ENCODE peak calls at places on chromosome X, in seven cellular contexts. L is HepG2, S is SK-N-SH, I is K562, J is HCT116, M is GM12878, G is H1. O is an unnamed sample.

GRCh38 chrX:75655627-75656026 is 129.4 kb downstream of the MAGEE2 start:
- DNase-seq in I (no peak), J (no peak), G (no peak), M (no peak), L (no peak), S (no peak), O (no peak)

GRCh38 chrX:45849261-45849660 is 648.6 kb upstream of the DIPK2B start:
- DNase-seq in G (no peak), M (no peak), S (peak; percentile 26), L (peak; percentile 61), J (peak; percentile 57), I (no peak), O (no peak)

GRCh38 chrX:110341189-110342035 is 17.2 kb upstream of the RTL9 start:
- DNase-seq in J (peak; percentile 28), S (no peak), M (no peak), L (no peak), G (no peak), I (no peak), O (no peak)

GRCh38 chrX:150163181-150163930 is 199.8 kb upstream of the MAMLD1 start:
- DNase-seq in G (no peak), L (no peak), J (no peak), I (no peak), S (no peak), M (no peak), O (no peak)

GRCh38 chrX:9342581-9343051 is 122.2 kb upstream of the TBL1X start:
- DNase-seq in G (peak; percentile 46), L (peak; percentile 29), M (no peak), I (peak; percentile 89), J (peak; percentile 71), S (peak; percentile 90), O (peak; percentile 76)

GRCh38 chrX:151870603-151871002 is 42.1 kb upstream of the MAGEA4 start:
- DNase-seq in G (no peak), L (peak; percentile 2), I (no peak), J (peak; percentile 13), M (no peak), S (no peak), O (peak; percentile 5)

GRCh38 chrX:154467556-154467955 is 9.5 kb downstream of the PLXNA3 start:
- DNase-seq in S (no peak), J (no peak), L (no peak), M (no peak), I (no peak), G (no peak), O (no peak)

GRCh38 chrX:6852869-6853268 is 294.6 kb upstream of the STS start:
- DNase-seq in I (no peak), M (no peak), S (no peak), L (no peak), G (no peak), J (no peak), O (no peak)

GRCh38 chrX:38107028-38107427 is 100.7 kb downstream of the SYTL5 start:
- DNase-seq in S (no peak), J (no peak), G (no peak), L (peak; percentile 1), M (no peak), I (no peak), O (no peak)

GRCh38 chrX:701673-702072 is 71.1 kb downstream of the SHOX start:
- DNase-seq in J (no peak), G (no peak), M (no peak), L (no peak), I (no peak), S (no peak), O (no peak)

GRCh38 chrX:100648601-100649417 is 4.8 kb downstream of the SRPX2 start:
- DNase-seq in J (no peak), S (no peak), L (peak; percentile 60), I (no peak), M (no peak), G (no peak), O (no peak)

GRCh38 chrX:104567506-104567905 is 1.5 kb downstream of the IL1RAPL2 start:
- DNase-seq in G (no peak), S (peak; percentile 3), M (no peak), I (no peak), J (no peak), L (no peak), O (no peak)

GRCh38 chrX:104330966-104331365 is 76.2 kb upstream of the ESX1 start:
- DNase-seq in I (no peak), S (no peak), M (no peak), J (no peak), L (no peak), G (no peak), O (no peak)

GRCh38 chrX:73840120-73840924 is 277.3 kb downstream of the CHIC1 start:
- DNase-seq in L (no peak), G (no peak), M (no peak), J (no peak), I (no peak), S (no peak), O (no peak)

GRCh38 chrX:69117876-69118526 is 47.3 kb downstream of the PJA1 start:
- DNase-seq in I (no peak), J (no peak), L (no peak), G (no peak), M (no peak), S (no peak), O (no peak)

GRCh38 chrX:118773782-118774181 is 46.4 kb downstream of the IL13RA1 start:
- DNase-seq in G (no peak), J (no peak), L (no peak), I (no peak), S (no peak), M (no peak), O (no peak)

DNA sequence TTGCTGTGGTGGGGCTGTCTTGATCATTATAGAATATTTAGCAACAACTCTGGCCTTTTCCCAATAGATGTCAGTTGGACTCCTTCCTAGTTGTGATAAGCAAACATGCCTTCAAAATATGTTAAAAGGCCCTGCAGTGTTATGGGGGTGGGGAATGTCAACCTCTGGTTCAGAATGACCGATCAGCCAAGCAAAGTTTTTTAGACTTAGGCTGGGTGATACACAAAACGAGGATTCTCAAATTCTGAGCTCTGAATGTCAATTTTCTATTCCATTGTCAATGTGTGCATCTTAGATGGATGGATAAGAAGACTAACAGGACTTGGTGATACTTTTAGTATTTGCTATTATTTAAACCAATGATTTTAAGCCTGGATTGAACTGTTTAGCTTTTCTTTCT is 940.0 kb upstream of the GRIA3 start:
- DNase-seq in S (no peak), G (no peak), L (no peak), J (no peak), M (no peak), I (no peak), O (no peak)
- TF ChIP-seq YY1 in S (no peak), G (no peak), L (no peak), J (no peak), M (no peak), I (no peak), O (no peak)

DNA sequence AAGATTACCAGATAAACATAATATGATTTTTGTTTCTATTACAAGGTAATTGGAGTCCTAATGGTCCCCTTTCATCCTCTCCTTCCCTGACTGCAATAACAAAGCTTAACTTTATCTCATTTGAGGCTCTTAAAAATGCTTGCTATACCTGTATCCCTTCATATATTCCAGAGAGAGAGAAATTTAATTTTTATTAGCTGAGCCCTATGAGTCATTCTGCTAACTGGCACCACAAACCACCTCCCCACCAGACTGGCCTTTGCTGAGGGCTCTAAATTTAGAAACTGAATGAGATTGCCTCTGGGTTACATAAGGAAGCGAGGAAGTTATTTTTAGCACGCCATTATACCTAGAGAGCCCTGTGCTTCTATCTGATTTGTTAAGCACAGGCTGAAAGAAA is 27.4 kb downstream of the CBLL2 start:
- DNase-seq in I (no peak), G (no peak), S (peak; percentile 19), J (peak; percentile 45), L (no peak), M (no peak), O (no peak)
- TF ChIP-seq YY1 in I (no peak), G (no peak), S (no peak), J (no peak), L (no peak), M (no peak), O (no peak)

GRCh38 chrX:30141966-30142365 is 73.4 kb upstream of the MAGEB2 start:
- DNase-seq in J (peak; percentile 43), I (peak; percentile 33), G (no peak), S (peak; percentile 37), M (no peak), L (peak; percentile 27), O (peak; percentile 55)
- TF ChIP-seq YY1 in J (peak; percentile 61), I (no peak), G (peak; percentile 78), S (peak; percentile 72), M (peak; percentile 86), L (no peak), O (no peak)

DNA sequence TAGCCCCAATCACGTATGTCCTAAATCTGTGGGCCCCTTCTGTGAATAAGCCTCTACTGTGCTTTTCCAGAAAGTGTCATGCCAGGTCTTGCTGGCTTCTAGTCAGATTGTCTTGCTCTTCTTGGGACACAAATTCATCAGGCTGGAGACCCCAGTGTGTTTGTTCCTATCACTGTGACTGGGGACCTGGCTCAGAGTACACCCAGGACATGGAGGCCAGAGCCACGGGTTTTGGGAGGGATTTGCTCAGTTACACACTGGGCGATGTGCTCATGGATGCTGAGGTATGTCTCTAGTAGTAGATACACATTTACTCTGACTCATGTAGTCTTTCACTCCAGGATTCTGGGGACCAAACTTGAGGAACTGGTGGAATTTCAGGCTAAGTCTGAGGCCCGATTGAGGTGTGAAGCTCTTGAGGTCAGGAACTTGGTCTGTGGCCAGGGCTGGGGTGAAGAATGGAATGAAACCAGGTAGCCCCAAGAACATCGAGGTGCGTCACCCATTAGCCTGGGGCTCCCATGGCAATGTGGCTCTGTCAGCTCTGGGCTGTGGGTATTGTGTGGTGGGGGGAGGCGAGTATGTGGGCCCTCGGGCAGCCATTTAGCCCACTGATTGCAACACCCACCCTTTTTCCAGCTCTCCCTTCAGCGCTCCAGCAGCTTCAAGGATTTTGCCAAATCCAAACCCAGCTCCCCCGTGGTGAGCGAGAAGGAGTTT is 7.7 kb downstream of the SASH3 start:
- DNase-seq in L (no peak), M (no peak), G (no peak), S (no peak), I (no peak), J (no peak), O (no peak)
- TF ChIP-seq YY1 in L (no peak), M (no peak), G (no peak), S (no peak), I (no peak), J (no peak), O (no peak)

DNA sequence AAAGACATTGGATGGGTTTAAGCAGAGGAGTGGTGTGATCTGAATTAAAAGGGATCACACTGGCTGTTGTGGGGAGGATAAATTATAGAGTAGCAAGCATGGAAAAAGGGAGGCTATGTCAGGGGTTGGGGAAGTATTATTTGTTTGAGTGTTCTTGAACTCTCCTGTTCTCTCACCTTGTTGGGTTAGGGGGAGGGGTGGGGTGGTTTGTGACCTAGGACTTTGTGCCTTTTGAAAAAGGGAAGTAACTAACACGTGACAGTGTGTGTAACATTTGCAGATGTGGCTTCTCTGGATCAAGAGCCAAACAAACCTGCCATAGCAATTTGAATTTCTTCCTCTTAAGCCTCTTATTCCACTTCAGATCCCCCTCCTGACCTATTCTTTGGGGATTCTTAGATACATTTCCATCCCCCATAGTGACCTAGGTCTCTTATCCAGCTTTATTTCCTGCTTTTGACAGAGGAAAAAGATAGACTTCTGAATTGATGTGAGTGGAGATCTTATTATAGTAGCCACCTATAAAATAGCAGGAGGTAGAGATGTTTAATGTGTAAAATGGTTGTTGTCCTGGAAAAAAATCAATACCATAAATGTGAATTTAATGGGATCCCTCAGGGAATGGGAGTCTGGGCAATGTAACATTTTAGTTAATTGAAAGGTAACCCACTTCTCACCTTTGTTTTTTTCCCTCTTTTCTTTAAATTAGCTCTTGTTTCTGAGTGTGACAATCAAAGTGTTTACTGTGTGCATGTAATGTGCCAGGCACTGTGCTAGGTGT is 120.4 kb downstream of the CT47B1 start:
- DNase-seq in J (no peak), L (peak; percentile 82), I (no peak), M (no peak), G (no peak), S (no peak), O (no peak)
- TF ChIP-seq YY1 in J (no peak), L (no peak), I (no peak), M (no peak), G (no peak), S (no peak), O (no peak)

O was measured in NT2/D1.